ENCODE peak calls at places on chromosome 1, in six cellular contexts. K is GM20000, Y is amniotic epithelial cell, G is progenitor cell of endocrine pancreas, U is neural progenitor cell, F is HCT116. D is an unnamed sample.

GRCh38 chr1:64965239-64966157 is 851 bp downstream of the JAK1 start:
- DNase-seq in K (peak; percentile 14), Y (peak; percentile 66), G (peak; percentile 35), U (peak; percentile 47), F (no peak), D (peak; percentile 87)

GRCh38 chr1:20587639-20588017 is 1.3 kb upstream of the CDA start:
- DNase-seq in K (no peak), Y (no peak), G (no peak), U (no peak), F (no peak), D (no peak)

GRCh38 chr1:185408675-185409270 is 91.7 kb upstream of the IVNS1ABP start:
- DNase-seq in K (no peak), Y (no peak), G (no peak), U (no peak), F (no peak), D (no peak)

GRCh38 chr1:15523104-15523921 is 702 bp downstream of the CASP9 start:
- DNase-seq in K (no peak), Y (peak; percentile 45), G (no peak), U (no peak), F (no peak), D (peak; percentile 25)

GRCh38 chr1:181409981-181410380 is 73.3 kb upstream of the CACNA1E start:
- DNase-seq in K (no peak), Y (no peak), G (no peak), U (no peak), F (no peak), D (no peak)

GRCh38 chr1:6612641-6613360 is 730 bp upstream of the PHF13 start:
- DNase-seq in K (no peak), Y (peak; percentile 46), G (peak; percentile 34), U (peak; percentile 65), F (no peak), D (peak; percentile 82)

GRCh38 chr1:157163273-157164127 is 25.3 kb upstream of the ETV3 start:
- DNase-seq in K (peak; percentile 73), Y (peak; percentile 22), G (peak; percentile 79), U (peak; percentile 81), F (peak; percentile 50), D (peak; percentile 82)

GRCh38 chr1:235298772-235299513 is 29.0 kb downstream of the ARID4B start:
- DNase-seq in K (no peak), Y (no peak), G (no peak), U (no peak), F (no peak), D (no peak)

GRCh38 chr1:37575692-37576091 is 19.0 kb downstream of the DNALI1 start:
- DNase-seq in K (no peak), Y (peak; percentile 85), G (no peak), U (no peak), F (no peak), D (no peak)

GRCh38 chr1:26820784-26821269 is 5.7 kb upstream of the ZDHHC18 start:
- DNase-seq in K (peak; percentile 89), Y (no peak), G (no peak), U (no peak), F (no peak), D (no peak)

GRCh38 chr1:230120289-230120948 is 53.4 kb downstream of the GALNT2 start:
- DNase-seq in K (no peak), Y (no peak), G (no peak), U (no peak), F (no peak), D (no peak)

GRCh38 chr1:25502957-25503356 is 40.4 kb upstream of the LDLRAP1 start:
- DNase-seq in K (no peak), Y (peak; percentile 72), G (no peak), U (no peak), F (no peak), D (no peak)

GRCh38 chr1:92168657-92169056 is 49.1 kb upstream of the C1orf146 start:
- DNase-seq in K (no peak), Y (peak; percentile 33), G (no peak), U (peak; percentile 11), F (no peak), D (peak; percentile 45)

GRCh38 chr1:54200519-54200997 is 591 bp downstream of the MRPL37 start:
- DNase-seq in K (no peak), Y (no peak), G (no peak), U (no peak), F (no peak), D (no peak)

GRCh38 chr1:226498690-226499008 is 49.9 kb upstream of the STUM start:
- DNase-seq in K (no peak), Y (no peak), G (no peak), U (no peak), F (no peak), D (no peak)

GRCh38 chr1:227952374-227953021 is 4.8 kb upstream of the WNT9A start:
- DNase-seq in K (no peak), Y (no peak), G (peak; percentile 8), U (no peak), F (no peak), D (peak; percentile 6)

GRCh38 chr1:116847688-116848531 is 61.8 kb upstream of the PTGFRN start:
- DNase-seq in K (peak; percentile 42), Y (peak; percentile 51), G (no peak), U (no peak), F (no peak), D (no peak)

D was measured in retina.